ENCODE peak calls at places on chromosomes 12 and 14, in four cellular contexts. J is A172; E is stimulated activated CD8-positive, alpha-beta memory T cell treated with anti-CD3 and anti-CD28 coated beads, Interleukin-15, amount 100 ng/mL, for 24 hours; X is activated T-cell treated with anti-CD3 and anti-CD28 coated beads, Interleukin-2, amount 50 U/mL, for 24 hours. W is an unnamed sample.

GRCh38 chr14:21087294-21088091 is 11.0 kb downstream of the ZNF219 start:
- DNase-seq in J (peak), E (no peak), X (no peak), W (no peak)

GRCh38 chr12:14962797-14963196 is 1.4 kb upstream of the ARHGDIB start:
- DNase-seq in J (no peak), E (no peak), X (no peak), W (no peak)

GRCh38 chr12:121232163-121232562 is 22.2 kb downstream of the P2RX4 start:
- DNase-seq in J (no peak), E (no peak), X (no peak), W (no peak)

GRCh38 chr12:3559601-3560294 is 68.7 kb downstream of the PRMT8 start:
- DNase-seq in J (no peak), E (no peak), X (no peak), W (no peak)

GRCh38 chr12:111202237-111202592 is 166.7 kb downstream of the PHETA1 start:
- DNase-seq in J (no peak), E (no peak), X (no peak), W (no peak)

GRCh38 chr14:90968025-90968424 is 92.4 kb downstream of the RPS6KA5 start:
- DNase-seq in J (no peak), E (no peak), X (no peak), W (no peak)

GRCh38 chr12:3544296-3544965 is 53.4 kb downstream of the PRMT8 start:
- DNase-seq in J (no peak), E (no peak), X (no peak), W (peak)

GRCh38 chr14:103346286-103346685 is 12.2 kb downstream of the EIF5 start:
- DNase-seq in J (no peak), E (no peak), X (no peak), W (no peak)

GRCh38 chr12:6084261-6084968 is 40.1 kb downstream of the VWF start:
- DNase-seq in J (peak), E (no peak), X (no peak), W (no peak)

GRCh38 chr12:91219511-91219910 is 36.9 kb upstream of the DCN start:
- DNase-seq in J (peak), E (no peak), X (no peak), W (no peak)

GRCh38 chr12:4274960-4275868 is 1.7 kb downstream of the CCND2 start:
- DNase-seq in J (no peak), E (no peak), X (no peak), W (no peak)

GRCh38 chr14:90785474-90785873 is 30.8 kb downstream of the TTC7B start:
- DNase-seq in J (peak), E (no peak), X (no peak), W (no peak)